ENCODE peak calls at places on chromosomes 5 and 9, in ten cellular contexts. L is WERI-Rb-1, U is tibial artery, G is MM.1S, Z is endodermal cell, D is lower lobe of right lung, O is left ventricle myocardium inferior, N is neural progenitor cell, Q is fibroblast of lung, H is PC-9. R is an unnamed sample.

GRCh38 chr5:150044334-150044681 is 42.0 kb downstream of the CSF1R start:
- DNase-seq in Z (no peak), L (no peak), D (no peak), U (no peak), Q (peak; percentile 86), N (no peak), H (no peak), G (no peak), O (no peak), R (no peak)

GRCh38 chr9:126532019-126532462 is 81.7 kb upstream of the LMX1B start:
- DNase-seq in Q (no peak), Z (no peak), D (peak; percentile 59), G (no peak), O (peak; percentile 77), U (no peak), L (no peak), H (no peak), N (no peak), R (no peak)

GRCh38 chr9:27356446-27356845 is 59.5 kb upstream of the EQTN start:
- DNase-seq in G (no peak), L (no peak), Q (no peak), O (no peak), H (no peak), N (no peak), Z (no peak), U (no peak), D (no peak), R (no peak)

GRCh38 chr5:151178779-151179488 is 21.4 kb upstream of the ANXA6 start:
- DNase-seq in Q (no peak), H (no peak), Z (no peak), U (no peak), G (no peak), D (no peak), L (no peak), O (no peak), N (no peak), R (no peak)

GRCh38 chr5:89628876-89629635 is 746.1 kb upstream of the MEF2C start:
- DNase-seq in Z (no peak), L (no peak), U (no peak), Q (peak; percentile 70), G (no peak), H (no peak), O (no peak), D (no peak), N (no peak), R (no peak)

GRCh38 chr5:5139358-5140050 is 626 bp upstream of the ADAMTS16 start:
- DNase-seq in G (no peak), N (no peak), Z (no peak), H (no peak), O (no peak), Q (no peak), U (no peak), D (no peak), L (no peak), R (no peak)

GRCh38 chr9:121201738-121202533 is at the start of gene RAB14:
- DNase-seq in Q (peak; percentile 95), G (peak; percentile 99), N (peak; percentile 99), U (peak; percentile 100), O (peak; percentile 100), L (peak; percentile 100), Z (peak; percentile 100), H (peak; percentile 100), D (peak; percentile 100), R (peak; percentile 99)

GRCh38 chr9:134834217-134834956 is 46.2 kb upstream of the FCN2 start:
- DNase-seq in N (no peak), Z (no peak), D (no peak), L (no peak), O (no peak), U (no peak), Q (no peak), G (no peak), H (no peak), R (no peak)

GRCh38 chr5:7683753-7684152 is 167.2 kb downstream of the CFAP90 start:
- DNase-seq in D (no peak), N (no peak), Q (no peak), L (no peak), U (no peak), Z (peak; percentile 64), O (no peak), H (no peak), G (no peak), R (no peak)

GRCh38 chr9:9556865-9557803 is 1055.7 kb downstream of the PTPRD start:
- DNase-seq in Q (no peak), G (peak; percentile 16), Z (peak; percentile 56), O (no peak), U (no peak), D (no peak), H (no peak), N (no peak), L (no peak), R (no peak)

GRCh38 chr5:146173597-146173996 is 8.9 kb downstream of the LARS1 start:
- DNase-seq in L (no peak), H (no peak), Z (no peak), U (no peak), D (no peak), N (no peak), G (peak; percentile 78), Q (no peak), O (no peak), R (peak; percentile 51)
- H3K36me3 ChIP-seq in L (peaks cover 65% of the 10 kb centered on the region), H (peaks cover 42% of the 10 kb centered on the region), Z (peaks cover 68% of the 10 kb centered on the region), U (peaks cover 30% of the 10 kb centered on the region), D (peaks cover 76% of the 10 kb centered on the region), N (peaks cover 20% of the 10 kb centered on the region), G (peaks cover 18% of the 10 kb centered on the region), Q (no peaks in the 10 kb centered on the region), O (peaks cover 71% of the 10 kb centered on the region), R (no peaks in the 10 kb centered on the region)

DNA sequence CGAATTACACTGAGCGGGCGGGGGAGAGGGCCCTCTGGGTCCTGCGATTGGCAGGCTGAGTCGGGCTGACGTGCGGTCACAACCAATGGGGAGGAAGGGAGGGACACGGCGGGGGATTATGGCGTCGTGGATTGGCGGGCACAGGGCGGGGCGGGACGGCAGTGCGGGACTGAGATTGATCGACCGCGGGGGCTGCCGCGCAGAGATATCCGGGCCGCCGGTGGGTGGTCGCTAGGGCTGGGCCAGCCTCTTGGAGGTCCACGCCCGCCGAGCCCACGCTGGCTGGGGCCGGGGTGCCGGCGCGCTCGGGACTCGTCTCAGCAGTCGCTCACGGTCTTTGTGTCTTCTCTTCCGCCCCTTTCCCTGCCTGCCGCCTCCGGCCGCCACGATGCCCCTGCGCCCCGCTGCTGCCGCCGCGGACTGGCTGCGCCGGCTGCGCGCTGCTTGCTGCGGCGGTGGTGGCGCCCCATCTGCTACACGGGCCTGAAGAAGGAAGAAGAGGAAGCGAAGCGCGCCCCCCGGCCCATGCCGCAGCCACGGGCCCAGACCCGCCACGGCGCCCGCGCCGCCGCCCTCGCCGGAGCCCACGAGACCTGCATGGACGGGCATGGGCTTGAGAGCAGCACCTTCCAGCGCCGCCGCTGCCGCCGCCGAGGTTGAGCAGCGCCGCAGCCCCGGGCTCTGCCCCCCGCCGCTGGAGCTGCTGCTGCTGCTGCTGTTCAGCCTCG is at the start of gene RGMB:
- DNase-seq in Q (peak; percentile 100), U (peak; percentile 99), D (peak; percentile 97), N (peak; percentile 99), L (peak; percentile 99), O (peak; percentile 98), G (peak; percentile 94), Z (peak; percentile 100), H (peak; percentile 96), R (peak; percentile 96)
- TF ChIP-seq CTCF in Q (no peak), U (no peak), D (no peak), N (peak; percentile 16), L (no peak), O (no peak), G (peak; percentile 5), Z (peak; percentile 35), H (no peak), R (no peak)

DNA sequence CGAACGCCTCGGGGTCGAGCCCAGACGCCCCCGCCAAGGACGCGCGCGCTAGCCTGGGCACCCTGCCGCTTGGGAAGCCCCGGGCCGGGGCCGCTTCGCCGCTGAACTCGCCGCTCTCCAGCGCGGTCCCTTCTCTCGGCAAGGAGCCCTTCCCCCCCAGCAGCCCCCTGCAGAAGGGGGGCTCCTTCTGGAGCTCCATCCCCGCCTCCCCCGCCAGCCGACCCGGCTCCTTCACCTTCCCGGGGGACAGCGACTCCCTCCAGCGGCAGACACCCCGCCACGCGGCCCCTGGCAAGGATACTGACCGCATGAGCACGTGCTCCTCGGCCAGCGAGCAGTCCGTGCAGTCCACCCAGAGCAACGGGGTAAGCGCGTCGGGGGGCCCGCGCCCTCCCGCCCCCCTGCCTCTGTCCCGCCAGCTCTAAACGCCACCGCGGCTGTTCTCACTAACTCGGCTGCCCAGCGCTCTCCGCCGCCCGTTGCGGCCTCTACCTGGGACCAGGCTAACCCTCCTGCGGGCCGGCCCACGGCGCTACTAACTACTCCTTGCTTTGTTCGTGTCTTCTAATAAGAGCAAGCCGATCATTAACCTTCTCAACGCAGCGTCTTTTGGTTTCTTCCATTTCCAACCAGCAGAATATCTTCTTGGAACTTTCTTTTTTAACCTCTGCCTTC is 93.6 kb upstream of the OTULINL start:
- DNase-seq in N (no peak), Q (no peak), H (no peak), D (no peak), L (no peak), U (no peak), Z (peak; percentile 64), O (no peak), G (no peak), R (no peak)
- H3K36me3 ChIP-seq in N (no peaks in the 10 kb centered on the region), Q (peaks cover 55% of the 10 kb centered on the region), H (peaks cover 32% of the 10 kb centered on the region), D (peaks cover 92% of the 10 kb centered on the region), L (peaks cover 22% of the 10 kb centered on the region), U (peaks cover 65% of the 10 kb centered on the region), Z (peaks cover 45% of the 10 kb centered on the region), O (peaks cover 98% of the 10 kb centered on the region), G (no peaks in the 10 kb centered on the region), R (peaks cover 57% of the 10 kb centered on the region)

GRCh38 chr5:31866166-31866565 is 227.2 kb downstream of the PDZD2 start:
- DNase-seq in Z (peak; percentile 36), Q (no peak), U (no peak), O (no peak), N (no peak), L (no peak), H (no peak), G (no peak), D (no peak), R (no peak)
- TF ChIP-seq CTCF in Z (no peak), Q (no peak), U (no peak), O (no peak), N (no peak), L (no peak), H (no peak), G (no peak), D (no peak), R (no peak)

R was measured in GM06990.